ENCODE peak calls at places on chromosomes 11 and 22, in eight cellular contexts. A is RWPE2, V is MCF 10A, I is bronchial epithelial cell, D is A549, K is AG04449, P is Peyer's patch, B is prostate gland. X is an unnamed sample.

GRCh38 chr22:36818010-36818642 is 1.3 kb upstream of the PVALB start:
- DNase-seq in A (no peak), V (peak), I (peak), D (no peak), K (no peak), P (no peak), B (no peak), X (no peak)

GRCh38 chr11:43797337-43797736 is 83.3 kb upstream of the ALKBH3 start:
- DNase-seq in A (no peak), V (no peak), I (no peak), D (no peak), K (no peak), P (no peak), B (no peak), X (no peak)

GRCh38 chr11:1639102-1639620 is 9.6 kb downstream of the KRTAP5-5 start:
- DNase-seq in A (no peak), V (no peak), I (no peak), D (no peak), K (no peak), P (no peak), B (no peak), X (no peak)

GRCh38 chr22:19762315-19763140 is 1.9 kb downstream of the TBX1 start:
- DNase-seq in A (no peak), V (no peak), I (peak), D (no peak), K (no peak), P (no peak), B (no peak), X (no peak)

GRCh38 chr11:60947666-60948065 is 4.3 kb downstream of the SLC15A3 start:
- DNase-seq in A (no peak), V (no peak), I (no peak), D (no peak), K (no peak), P (no peak), B (no peak), X (no peak)

GRCh38 chr22:42217752-42218280 is 52.6 kb downstream of the TCF20 start:
- DNase-seq in A (no peak), V (no peak), I (no peak), D (no peak), K (no peak), P (no peak), B (no peak), X (no peak)

GRCh38 chr11:62444271-62444833 is 25.5 kb downstream of the SCGB1A1 start:
- DNase-seq in A (no peak), V (no peak), I (no peak), D (no peak), K (no peak), P (peak), B (no peak), X (peak)

GRCh38 chr22:48223488-48224190 is 1461.2 kb downstream of the TBC1D22A start:
- DNase-seq in A (no peak), V (no peak), I (no peak), D (no peak), K (no peak), P (no peak), B (no peak), X (no peak)

GRCh38 chr11:122157540-122158173 is 41.6 kb upstream of the BLID start:
- DNase-seq in A (no peak), V (no peak), I (peak), D (no peak), K (no peak), P (no peak), B (no peak), X (no peak)

GRCh38 chr22:28034760-28035401 is 115.8 kb upstream of the PITPNB start:
- DNase-seq in A (no peak), V (peak), I (no peak), D (no peak), K (no peak), P (peak), B (peak), X (peak)

GRCh38 chr22:22030493-22031182 is 48.1 kb upstream of the TOP3B start:
- DNase-seq in A (no peak), V (peak), I (no peak), D (peak), K (no peak), P (no peak), B (no peak), X (no peak)

GRCh38 chr22:35657571-35658312 is 9.5 kb downstream of the APOL6 start:
- DNase-seq in A (no peak), V (no peak), I (no peak), D (no peak), K (no peak), P (no peak), B (no peak), X (no peak)

GRCh38 chr22:35651085-35651484 is 2.8 kb downstream of the APOL6 start:
- DNase-seq in A (no peak), V (no peak), I (no peak), D (no peak), K (no peak), P (no peak), B (no peak), X (no peak)

GRCh38 chr22:35661377-35661937 is 13.2 kb downstream of the APOL6 start:
- DNase-seq in A (no peak), V (no peak), I (peak), D (no peak), K (no peak), P (no peak), B (no peak), X (no peak)

DNA sequence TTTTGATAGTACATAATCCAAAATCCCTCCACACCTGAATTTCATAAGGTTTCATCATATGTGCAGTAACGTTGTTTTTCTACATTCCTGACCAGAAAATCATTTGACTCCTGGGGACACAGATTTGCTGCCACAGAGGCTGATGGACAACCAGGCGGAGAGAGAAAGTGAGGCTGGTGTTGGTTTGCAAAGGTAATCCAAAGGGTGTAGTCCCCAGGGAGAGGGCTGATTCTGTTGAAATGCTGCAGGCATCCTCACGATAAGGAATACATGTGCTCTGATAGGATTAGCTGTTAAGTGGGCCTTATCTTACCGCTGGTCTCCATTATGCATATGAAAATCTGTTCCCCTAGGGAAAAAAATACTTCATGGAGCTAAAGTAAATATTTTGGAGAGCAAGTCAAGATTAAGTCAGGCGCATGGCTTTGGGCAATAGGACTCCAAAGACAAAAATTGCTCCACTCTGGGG is 8.1 kb downstream of the APOL6 start:
- DNase-seq in A (no peak), V (no peak), I (peak), D (no peak), K (no peak), P (no peak), B (no peak), X (no peak)
- TF ChIP-seq CTCF in A (no peak), V (no peak), I (no peak), D (no peak), K (no peak), P (no peak), B (no peak), X (no peak)

DNA sequence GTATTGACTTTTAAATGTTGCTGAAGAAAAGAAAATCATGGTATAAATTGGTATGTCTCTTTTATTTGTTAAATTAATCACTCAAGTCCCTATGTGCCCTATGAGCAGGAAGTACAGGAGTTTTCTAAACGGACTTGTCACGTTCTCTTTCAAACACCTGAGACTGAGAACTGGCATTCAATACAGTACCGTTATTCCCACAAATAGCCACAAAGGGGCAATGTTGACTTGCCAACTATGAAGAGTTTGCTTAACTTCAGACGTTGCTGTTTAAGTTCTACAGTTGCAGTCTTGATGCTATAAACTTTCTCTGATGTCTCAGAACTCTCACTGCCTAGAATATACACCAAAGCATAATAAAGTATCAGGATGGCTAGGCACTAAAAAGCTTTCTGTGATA is 7.6 kb downstream of the OR56A1 start:
- DNase-seq in A (no peak), V (peak), I (peak), D (peak), K (peak), P (no peak), B (peak), X (no peak)
- TF ChIP-seq CTCF in A (peak), V (peak), I (peak), D (peak), K (peak), P (peak), B (peak), X (peak)

DNA sequence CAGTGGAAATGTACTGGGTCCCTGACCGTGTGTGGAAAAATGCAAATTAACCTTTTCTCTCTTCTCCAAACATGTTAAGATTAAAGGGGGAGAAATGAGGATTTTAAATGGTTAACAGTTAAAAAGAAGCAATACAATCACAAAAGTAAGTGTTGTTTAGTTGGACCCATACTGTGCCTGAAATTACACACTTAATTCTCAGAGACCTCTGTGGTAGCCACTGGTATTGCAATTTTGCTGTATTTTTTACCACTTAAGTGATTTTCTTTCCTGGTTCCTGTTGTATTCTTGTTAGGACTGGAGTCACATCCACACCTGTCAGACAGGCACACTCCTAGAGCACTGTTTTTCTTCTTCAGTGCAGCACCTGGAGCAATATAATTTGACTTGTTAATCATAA is 179.6 kb upstream of the PDGFD start:
- DNase-seq in A (no peak), V (peak), I (peak), D (peak), K (no peak), P (no peak), B (no peak), X (no peak)
- TF ChIP-seq CTCF in A (peak), V (peak), I (peak), D (no peak), K (peak), P (no peak), B (peak), X (no peak)

GRCh38 chr11:66267379-66268209 is 845 bp upstream of the RAB1B start:
- DNase-seq in A (peak), V (peak), I (peak), D (peak), K (peak), P (peak), B (peak), X (peak)
- TF ChIP-seq CTCF in A (peak), V (no peak), I (no peak), D (no peak), K (peak), P (peak), B (peak), X (no peak)

GRCh38 chr11:57639321-57640067 is 10.2 kb downstream of the YPEL4 start:
- DNase-seq in A (no peak), V (no peak), I (no peak), D (peak), K (no peak), P (no peak), B (no peak), X (no peak)
- TF ChIP-seq CTCF in A (no peak), V (no peak), I (no peak), D (no peak), K (peak), P (no peak), B (no peak), X (no peak)

GRCh38 chr11:30313580-30313979 is 9.3 kb upstream of the ARL14EP start:
- DNase-seq in A (no peak), V (no peak), I (peak), D (no peak), K (no peak), P (no peak), B (no peak), X (no peak)
- TF ChIP-seq CTCF in A (no peak), V (no peak), I (no peak), D (no peak), K (no peak), P (no peak), B (no peak), X (no peak)

DNA sequence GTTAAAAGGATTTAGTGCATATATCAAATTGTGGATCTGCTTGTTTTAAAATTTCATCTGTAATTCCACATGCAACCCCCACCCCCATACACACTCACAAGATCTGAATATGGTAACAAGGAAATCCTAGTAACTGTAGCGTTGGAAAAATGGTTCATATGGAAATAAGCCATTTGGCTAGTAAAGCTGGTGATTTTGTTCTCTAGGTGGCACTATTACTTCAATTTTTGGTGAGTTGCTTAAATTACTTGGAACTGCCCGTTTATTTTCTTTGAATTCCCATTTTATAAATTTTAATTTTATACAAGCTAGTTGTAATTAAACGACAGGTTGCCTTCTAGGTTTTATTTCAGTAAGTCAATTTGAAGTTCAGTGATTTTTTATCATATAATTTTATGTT is 5.3 kb downstream of the BDNF start:
- DNase-seq in A (no peak), V (no peak), I (peak), D (peak), K (no peak), P (no peak), B (no peak), X (no peak)
- TF ChIP-seq CTCF in A (peak), V (peak), I (peak), D (peak), K (no peak), P (no peak), B (no peak), X (no peak)

GRCh38 chr11:120751550-120751949 is 240.0 kb downstream of the GRIK4 start:
- DNase-seq in A (no peak), V (no peak), I (no peak), D (no peak), K (no peak), P (no peak), B (no peak), X (no peak)

GRCh38 chr11:120752668-120753067 is 241.1 kb downstream of the GRIK4 start:
- DNase-seq in A (no peak), V (no peak), I (no peak), D (no peak), K (no peak), P (no peak), B (no peak), X (no peak)

GRCh38 chr11:120759046-120759445 is 247.5 kb downstream of the GRIK4 start:
- DNase-seq in A (no peak), V (no peak), I (no peak), D (no peak), K (no peak), P (no peak), B (no peak), X (no peak)

GRCh38 chr11:120756931-120757330 is 245.4 kb downstream of the GRIK4 start:
- DNase-seq in A (no peak), V (no peak), I (no peak), D (no peak), K (no peak), P (no peak), B (no peak), X (no peak)
- TF ChIP-seq CTCF in A (no peak), V (no peak), I (no peak), D (no peak), K (no peak), P (no peak), B (no peak), X (no peak)

DNA sequence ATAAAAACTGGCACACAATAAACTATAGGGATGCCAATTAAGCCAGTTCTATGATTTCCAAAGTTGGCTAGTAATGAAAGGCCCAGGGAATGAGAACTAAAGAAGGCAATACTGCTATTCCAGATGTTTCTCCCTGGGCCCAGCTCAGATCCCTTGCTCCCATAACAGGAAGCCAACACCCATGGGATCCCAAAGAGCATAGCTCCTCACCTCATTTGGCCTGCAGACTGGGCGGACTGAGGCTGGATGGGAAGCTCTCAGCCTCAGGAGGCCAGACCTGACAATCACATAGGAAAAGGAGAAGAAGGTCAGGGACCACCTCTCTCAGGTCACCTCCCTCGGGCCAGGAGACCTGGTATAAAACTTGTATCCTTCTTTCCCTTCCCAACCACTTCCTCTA is 5.3 kb downstream of the TBC1D10A start:
- DNase-seq in A (no peak), V (no peak), I (no peak), D (no peak), K (no peak), P (no peak), B (no peak), X (no peak)
- TF ChIP-seq CTCF in A (no peak), V (no peak), I (no peak), D (no peak), K (no peak), P (no peak), B (no peak), X (no peak)

GRCh38 chr11:104531075-104531474 is 367.1 kb upstream of the PDGFD start:
- DNase-seq in A (no peak), V (peak), I (peak), D (peak), K (no peak), P (no peak), B (no peak), X (no peak)
- TF ChIP-seq CTCF in A (peak), V (no peak), I (peak), D (no peak), K (no peak), P (no peak), B (no peak), X (peak)